ENCODE peak calls at places on chromosomes 7 and 10, in five cellular contexts. Y is cardiac muscle cell; S is heart left ventricle; L is CD8-positive, alpha-beta memory T cell; H is effector memory CD4-positive, alpha-beta T cell. I is an unnamed sample.

GRCh38 chr7:132191418-132191817 is 384.9 kb downstream of the PLXNA4 start:
- DNase-seq in H (no peak), Y (no peak), S (no peak), L (no peak), I (no peak)

GRCh38 chr10:53622201-53622600 is 849.6 kb upstream of the MBL2 start:
- DNase-seq in S (no peak), L (no peak), H (no peak), Y (no peak), I (no peak)

GRCh38 chr7:149753370-149754233 is 19.8 kb downstream of the ZNF467 start:
- DNase-seq in L (no peak), H (no peak), Y (peak; percentile 72), S (no peak), I (no peak)

GRCh38 chr10:131907679-131908078 is 6.9 kb downstream of the PPP2R2D start:
- DNase-seq in L (peak; percentile 50), Y (no peak), H (no peak), S (no peak), I (peak; percentile 64)

GRCh38 chr10:17290226-17290625 is 62.2 kb downstream of the VIM start:
- DNase-seq in L (peak; percentile 24), Y (no peak), H (no peak), S (no peak), I (no peak)

GRCh38 chr10:118304521-118304920 is 37.6 kb downstream of the FAM204A start:
- DNase-seq in L (no peak), H (no peak), S (no peak), Y (no peak), I (no peak)

GRCh38 chr7:30119890-30120577 is 14.8 kb upstream of the MTURN start:
- DNase-seq in Y (no peak), H (no peak), L (no peak), S (no peak), I (no peak)

GRCh38 chr10:6232846-6233724 is 30.4 kb downstream of the PFKFB3 start:
- DNase-seq in L (no peak), S (no peak), H (no peak), Y (no peak), I (no peak)

GRCh38 chr10:113751116-113751728 is at the start of gene PLEKHS1:
- DNase-seq in H (no peak), L (no peak), S (no peak), Y (no peak), I (no peak)

GRCh38 chr7:30797294-30798040 is 26.2 kb downstream of the MINDY4 start:
- DNase-seq in S (no peak), Y (no peak), L (no peak), H (no peak), I (no peak)

GRCh38 chr7:134317434-134317833 is 704 bp upstream of the SLC35B4 start:
- DNase-seq in S (no peak), L (no peak), Y (no peak), H (no peak), I (no peak)

GRCh38 chr10:116743266-116744064 is 1.1 kb upstream of the HSPA12A start:
- DNase-seq in L (no peak), H (no peak), Y (no peak), S (no peak), I (no peak)

GRCh38 chr7:98265841-98266271 is 13.8 kb upstream of the TECPR1 start:
- DNase-seq in L (no peak), H (no peak), Y (no peak), S (no peak), I (no peak)

GRCh38 chr10:16519908-16520861 is 1.5 kb downstream of the C1QL3 start:
- DNase-seq in S (no peak), Y (peak; percentile 27), H (no peak), L (no peak), I (no peak)

GRCh38 chr10:70774810-70775678 is 10.1 kb downstream of the TBATA start:
- DNase-seq in S (no peak), L (no peak), H (no peak), Y (no peak), I (no peak)

GRCh38 chr7:82803411-82803810 is 359.3 kb downstream of the PCLO start:
- DNase-seq in Y (no peak), S (no peak), H (no peak), L (no peak), I (no peak)

GRCh38 chr10:78864761-78865517 is 203.8 kb upstream of the ZMIZ1 start:
- DNase-seq in L (no peak), Y (no peak), S (no peak), H (no peak), I (no peak)

GRCh38 chr10:62794306-62794705 is 10.2 kb upstream of the ADO start:
- DNase-seq in Y (no peak), H (no peak), L (no peak), S (no peak), I (no peak)

GRCh38 chr7:44184221-44184873 is 4.9 kb downstream of the GCK start:
- DNase-seq in S (no peak), H (no peak), L (no peak), Y (no peak), I (no peak)

GRCh38 chr7:66095010-66095409 is 19.4 kb downstream of the ASL start:
- DNase-seq in L (no peak), S (no peak), Y (no peak), H (no peak), I (no peak)

GRCh38 chr10:103564799-103565365 is 71.4 kb downstream of the NEURL1 start:
- DNase-seq in Y (peak; percentile 45), H (no peak), S (no peak), L (no peak), I (no peak)

GRCh38 chr10:133370026-133370786 is 2.9 kb downstream of the ECHS1 start:
- DNase-seq in H (no peak), L (no peak), Y (no peak), S (no peak), I (no peak)

GRCh38 chr7:11228515-11228914 is 254.8 kb downstream of the PHF14 start:
- DNase-seq in S (peak; percentile 83), L (no peak), H (no peak), Y (no peak), I (no peak)

GRCh38 chr7:30459591-30460245 is 18.9 kb downstream of the NOD1 start:
- DNase-seq in L (no peak), Y (no peak), H (no peak), S (peak; percentile 68), I (no peak)

GRCh38 chr7:128022631-128023532 is 8.4 kb downstream of the LRRC4 start:
- DNase-seq in Y (no peak), L (no peak), H (no peak), S (no peak), I (no peak)

GRCh38 chr10:79904671-79905321 is 44.1 kb downstream of the SFTPD start:
- DNase-seq in L (peak; percentile 23), Y (peak; percentile 72), H (no peak), S (peak; percentile 86), I (peak; percentile 14)

GRCh38 chr7:55185321-55185802 is 166.5 kb downstream of the EGFR start:
- DNase-seq in Y (no peak), S (no peak), L (no peak), H (no peak), I (no peak)

GRCh38 chr7:21898265-21898930 is 47.3 kb downstream of the CDCA7L start:
- DNase-seq in L (peak; percentile 44), Y (no peak), S (no peak), H (no peak), I (no peak)

DNA sequence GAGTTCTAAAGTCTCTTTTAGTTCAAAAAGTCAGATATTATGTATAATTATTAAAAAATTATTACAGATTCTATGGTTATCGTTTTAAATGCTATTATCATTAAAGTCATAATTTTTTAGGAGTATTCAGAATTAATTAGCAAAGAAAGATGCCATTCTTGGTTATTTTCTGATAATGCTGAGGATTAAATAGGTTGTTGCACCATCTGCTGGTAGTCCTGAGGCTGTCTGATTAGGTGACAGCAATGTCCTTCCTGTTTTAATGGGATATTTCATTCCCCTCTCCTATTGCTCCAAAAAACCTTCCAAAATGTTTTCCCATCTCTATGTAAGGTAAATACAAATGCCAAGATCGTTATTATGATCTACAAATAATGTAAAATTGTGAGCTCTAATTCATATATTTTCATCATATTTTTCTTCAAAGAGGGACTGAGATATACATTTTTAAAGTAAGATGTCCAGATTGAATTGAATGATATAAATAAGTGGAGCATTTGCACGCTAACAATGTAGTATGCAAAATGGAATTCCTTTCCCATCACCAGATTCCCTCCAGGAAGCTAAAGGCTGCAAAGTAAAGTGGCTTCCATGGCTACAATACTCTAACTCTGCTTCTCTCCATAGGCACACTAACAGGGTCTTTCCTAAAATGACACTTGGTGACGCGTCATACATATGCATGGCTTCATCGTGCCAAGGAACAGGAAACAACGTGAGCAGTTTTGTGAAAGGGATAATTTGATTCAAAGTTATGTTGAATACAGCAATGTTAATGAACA is 58.8 kb upstream of the AKR1E2 start:
- DNase-seq in S (no peak), L (peak; percentile 1), Y (peak; percentile 52), H (no peak), I (no peak)
- H3K4me3 ChIP-seq in S (no peak overlapping the region), L (no peak overlapping the region), Y (no peak overlapping the region), H (no peak overlapping the region), I (no peak overlapping the region)

GRCh38 chr10:73478636-73479035 is 17.2 kb downstream of the PPP3CB start:
- DNase-seq in L (no peak), S (no peak), H (no peak), Y (no peak), I (no peak)

GRCh38 chr10:73485320-73485719 is 10.5 kb downstream of the PPP3CB start:
- DNase-seq in S (no peak), L (no peak), H (no peak), Y (no peak), I (no peak)

DNA sequence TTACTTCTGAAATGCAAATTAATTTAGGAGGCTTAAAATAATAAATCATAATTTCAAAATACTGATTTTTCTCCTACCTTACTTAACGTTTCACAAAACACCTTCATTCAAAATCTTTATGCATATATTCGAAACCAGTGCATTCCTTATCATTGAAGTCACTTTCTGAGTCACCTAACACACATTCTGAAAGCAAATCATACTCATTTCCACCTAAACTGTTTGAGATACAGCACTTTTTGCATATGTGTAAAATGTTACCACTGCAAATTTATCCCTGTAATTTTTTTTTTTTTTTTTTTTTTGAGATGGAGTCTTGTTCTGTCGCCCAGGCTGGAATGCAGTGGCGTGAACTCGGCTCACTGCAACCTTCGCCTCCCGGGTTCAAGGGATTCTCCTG is 15.7 kb downstream of the PPP3CB start:
- DNase-seq in H (no peak), Y (no peak), S (no peak), L (no peak), I (no peak)
- H3K27ac ChIP-seq in H (no peak overlapping the region), Y (no peak overlapping the region), S (no peak overlapping the region), L (no peak overlapping the region), I (no peak overlapping the region)

GRCh38 chr7:75010036-75010435 is 45.5 kb downstream of the CASTOR2 start:
- DNase-seq in Y (no peak), L (no peak), S (no peak), H (no peak), I (no peak)
- H3K27me3 ChIP-seq in Y (no peaks in the 10 kb centered on the region), L (no peaks in the 10 kb centered on the region), S (no peaks in the 10 kb centered on the region), H (no peaks in the 10 kb centered on the region), I (no peaks in the 10 kb centered on the region)

DNA sequence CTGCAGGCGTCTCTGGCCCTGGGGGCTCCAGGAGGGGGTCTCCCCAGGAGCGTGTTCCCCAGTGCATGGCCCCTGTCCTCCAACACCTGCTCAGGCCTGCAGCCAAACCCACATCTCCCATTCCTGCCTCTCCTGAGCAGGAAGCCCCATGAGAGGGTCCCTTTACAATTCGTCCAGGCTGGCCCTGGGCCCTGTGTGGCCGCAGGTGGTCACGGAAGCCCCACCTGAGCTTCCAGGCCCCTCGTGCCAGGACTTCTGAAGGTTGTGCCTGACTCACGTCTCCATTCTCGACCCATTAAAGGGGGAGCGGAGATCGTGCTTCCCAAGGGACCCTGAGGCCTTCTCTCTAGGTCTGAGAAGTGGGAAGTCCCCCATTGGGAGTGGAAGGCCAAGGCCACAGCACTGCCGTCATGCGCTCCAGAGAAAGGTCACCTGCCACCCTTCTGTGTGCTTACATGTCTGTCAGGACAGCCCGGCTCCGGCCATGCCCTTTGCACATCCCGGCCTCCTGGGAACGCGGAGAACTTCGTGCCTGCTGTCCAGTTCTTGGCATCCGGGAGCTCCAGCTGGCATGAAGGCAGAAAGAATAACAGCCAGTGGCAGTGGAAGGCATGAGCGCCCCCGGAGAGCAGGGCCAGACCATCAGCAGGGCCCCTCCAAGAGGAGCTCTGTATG is 382.3 kb downstream of the DNAJB6 start:
- DNase-seq in S (no peak), L (no peak), Y (no peak), H (no peak), I (no peak)
- H3K4me3 ChIP-seq in S (no peak overlapping the region), L (no peak overlapping the region), Y (no peak overlapping the region), H (no peak overlapping the region), I (no peak overlapping the region)

I was measured in naive thymus-derived CD4-positive, alpha-beta T cell.